ENCODE peak calls at places on chromosome 5, in seven cellular contexts. F, X, M, W, T, H and J are unnamed samples.

GRCh38 chr5:127645300-127645726 is 3.6 kb upstream of the CTXN3 start:
- DNase-seq in F (no peak), H (no peak), X (no peak), M (no peak), T (no peak), W (no peak), J (no peak)

GRCh38 chr5:149310488-149310887 is 34.8 kb upstream of the GRPEL2 start:
- DNase-seq in W (no peak), M (no peak), X (no peak), T (no peak), H (no peak), F (no peak), J (no peak)

GRCh38 chr5:17243287-17244063 is 26.0 kb downstream of the BASP1 start:
- DNase-seq in W (no peak), T (no peak), X (no peak), M (no peak), H (no peak), F (no peak), J (no peak)

GRCh38 chr5:39356263-39356662 is 8.0 kb downstream of the C9 start:
- DNase-seq in W (no peak), X (no peak), F (no peak), H (no peak), M (no peak), T (no peak), J (no peak)

GRCh38 chr5:107532182-107532878 is 138.4 kb downstream of the EFNA5 start:
- DNase-seq in H (no peak), X (no peak), M (no peak), W (no peak), T (no peak), F (no peak), J (no peak)

GRCh38 chr5:92378961-92379611 is 996.0 kb upstream of the ARRDC3 start:
- DNase-seq in M (no peak), X (no peak), F (peak; percentile 49), T (no peak), H (no peak), W (no peak), J (peak; percentile 14)

GRCh38 chr5:122311400-122311887 is 593 bp upstream of the SNCAIP start:
- DNase-seq in M (no peak), H (no peak), F (no peak), X (no peak), W (no peak), T (no peak), J (no peak)

GRCh38 chr5:174338204-174339010 is 292.9 kb downstream of the NSG2 start:
- DNase-seq in W (peak; percentile 90), M (no peak), F (no peak), X (no peak), H (peak; percentile 52), T (no peak), J (peak; percentile 30)

GRCh38 chr5:35246928-35247644 is 16.8 kb upstream of the PRLR start:
- DNase-seq in T (no peak), F (no peak), W (no peak), H (no peak), X (no peak), M (no peak), J (no peak)

GRCh38 chr5:38831909-38832308 is 13.9 kb upstream of the OSMR start:
- DNase-seq in W (peak; percentile 33), F (peak; percentile 45), M (no peak), H (no peak), X (peak; percentile 37), T (no peak), J (peak; percentile 61)

GRCh38 chr5:180670586-180671359 is 21.4 kb upstream of the FLT4 start:
- DNase-seq in F (peak; percentile 37), H (peak; percentile 56), M (no peak), W (peak; percentile 53), T (no peak), X (peak; percentile 73), J (peak; percentile 75)

GRCh38 chr5:137563646-137564474 is 64.7 kb upstream of the SPOCK1 start:
- DNase-seq in X (no peak), H (peak; percentile 50), M (no peak), W (no peak), F (peak; percentile 41), T (no peak), J (peak; percentile 98)

GRCh38 chr5:169494383-169495251 is 89.0 kb upstream of the SPDL1 start:
- DNase-seq in X (no peak), F (no peak), H (no peak), M (no peak), W (no peak), T (no peak), J (no peak)

GRCh38 chr5:73419414-73420390 is 28.9 kb downstream of the FOXD1 start:
- DNase-seq in H (no peak), T (no peak), X (peak; percentile 34), F (peak; percentile 86), W (peak; percentile 33), M (no peak), J (no peak)

GRCh38 chr5:74919487-74919886 is 53.3 kb upstream of the FAM169A start:
- DNase-seq in X (no peak), W (no peak), H (peak; percentile 88), M (no peak), F (peak; percentile 70), T (no peak), J (peak; percentile 58)
- TF ChIP-seq CTCF in X (peak; percentile 76), W (peak; percentile 64), H (peak; percentile 76), M (peak; percentile 45), F (peak; percentile 70), T (peak; percentile 83), J (peak; percentile 56)

GRCh38 chr5:32450952-32451351 is 6.4 kb upstream of the ZFR start:
- DNase-seq in W (no peak), T (no peak), F (no peak), H (no peak), X (no peak), M (no peak), J (peak; percentile 25)
- TF ChIP-seq CTCF in W (peak; percentile 51), T (peak; percentile 3), F (peak; percentile 9), H (no peak), X (no peak), M (no peak), J (no peak)

GRCh38 chr5:143106175-143106574 is 297.3 kb downstream of the NR3C1 start:
- DNase-seq in X (peak; percentile 41), F (peak; percentile 77), H (peak; percentile 64), T (no peak), M (no peak), W (peak; percentile 43), J (peak; percentile 79)
- TF ChIP-seq CTCF in X (no peak), F (peak; percentile 46), H (peak; percentile 48), T (no peak), M (no peak), W (peak; percentile 51), J (peak; percentile 33)

DNA sequence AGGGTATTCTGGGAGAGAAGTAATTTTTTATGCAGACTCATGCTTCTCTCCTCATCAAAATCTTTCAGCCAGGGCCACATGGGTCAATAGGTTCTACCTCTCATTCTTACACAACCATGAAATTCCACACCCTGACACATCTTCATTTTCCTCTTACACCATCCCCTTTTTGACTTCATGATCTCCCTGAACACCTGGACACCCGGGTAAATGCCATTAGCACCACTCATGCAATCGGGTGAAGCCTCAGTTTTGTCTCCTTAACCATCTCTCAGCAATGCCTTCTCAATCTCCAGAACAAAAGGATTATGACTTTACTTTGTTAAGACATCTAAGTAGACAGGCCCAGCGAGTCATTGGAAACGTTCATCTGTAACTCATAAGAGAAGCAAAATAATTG is 50.0 kb downstream of the ADAMTS12 start:
- DNase-seq in F (peak; percentile 27), X (no peak), T (no peak), H (no peak), M (no peak), W (no peak), J (peak; percentile 7)
- TF ChIP-seq CTCF in F (no peak), X (no peak), T (no peak), H (no peak), M (no peak), W (no peak), J (no peak)

DNA sequence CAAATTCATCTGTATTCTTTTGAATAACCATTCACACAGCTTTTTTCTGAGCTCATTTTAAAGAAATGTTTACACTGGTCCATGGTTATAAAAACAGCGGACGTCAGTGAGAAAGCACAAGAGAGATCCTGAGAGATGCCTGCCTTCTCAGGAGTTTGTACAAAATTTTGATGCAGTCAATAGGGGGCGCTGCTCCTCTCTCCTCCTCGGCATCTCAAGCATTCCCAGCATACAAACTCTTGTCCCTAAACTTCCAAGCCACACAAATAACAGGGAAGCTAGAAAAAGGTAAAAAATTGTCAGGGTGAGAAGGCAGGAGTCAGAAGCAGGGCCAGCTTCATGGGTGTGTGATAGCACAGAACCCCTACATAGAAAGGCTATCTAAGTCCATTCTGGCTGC is 11.2 kb upstream of the CCDC152 start:
- DNase-seq in M (no peak), X (peak; percentile 51), T (no peak), H (no peak), F (no peak), W (no peak), J (peak; percentile 22)
- TF ChIP-seq CTCF in M (no peak), X (peak; percentile 80), T (no peak), H (no peak), F (peak; percentile 19), W (no peak), J (peak; percentile 34)